ENCODE peak calls at places on chromosomes 2 and 18, in five cellular contexts. U is NCI-H1105; K is stimulated activated CD4-positive, alpha-beta T cell treated with anti-CD3 and anti-CD28 coated beads, Interleukin-4, amount 100 ng/mL, for 1 hour; O is activated naive CD8-positive, alpha-beta T cell treated with anti-CD3 and anti-CD28 coated beads, Interleukin-2, amount 50 U/mL, for 16 hours; V is H7. W is an unnamed sample.
A peak's percentile ranks its signal among the peaks of the same experiment; 100 is the strongest.

GRCh38 chr2:16653083-16653375 is 12.6 kb downstream of the CYRIA start:
- DNase-seq in U (no peak), V (no peak), O (no peak), K (no peak), W (no peak)

GRCh38 chr18:11866329-11866728 is 15.1 kb downstream of the CHMP1B start:
- DNase-seq in V (no peak), U (no peak), O (no peak), K (no peak), W (no peak)

GRCh38 chr2:15355386-15355785 is 205.7 kb downstream of the NBAS start:
- DNase-seq in V (no peak), U (no peak), K (no peak), O (no peak), W (no peak)

GRCh38 chr2:230601510-230601909 is 111.1 kb upstream of the CAB39 start:
- DNase-seq in V (no peak), O (no peak), U (no peak), K (no peak), W (peak; percentile 36)

GRCh38 chr2:230384986-230385385 is 31.0 kb upstream of the SP100 start:
- DNase-seq in V (no peak), K (no peak), O (no peak), U (no peak), W (no peak)

GRCh38 chr2:237359894-237360780 is 53.8 kb downstream of the COL6A3 start:
- DNase-seq in K (no peak), O (no peak), U (no peak), V (peak; percentile 55), W (no peak)

GRCh38 chr2:139048017-139048416 is 267.8 kb upstream of the NXPH2 start:
- DNase-seq in U (no peak), V (no peak), K (no peak), O (no peak), W (no peak)

GRCh38 chr18:50268022-50268747 is 1.9 kb upstream of the CFAP53 start:
- DNase-seq in K (peak; percentile 81), O (peak; percentile 53), U (no peak), V (peak; percentile 97), W (peak; percentile 89)

GRCh38 chr2:95669441-95669994 is 77.7 kb downstream of the TRIM43 start:
- DNase-seq in U (no peak), V (no peak), K (no peak), O (no peak), W (no peak)

GRCh38 chr2:191263050-191263449 is 17.8 kb downstream of the MYO1B start:
- DNase-seq in U (no peak), V (no peak), O (no peak), K (no peak), W (no peak)

GRCh38 chr2:79259296-79259695 is 99.7 kb upstream of the REG3A start:
- DNase-seq in K (no peak), U (no peak), O (no peak), V (no peak), W (no peak)

GRCh38 chr2:200810252-200810650 is 1.5 kb upstream of the BZW1 start:
- DNase-seq in O (no peak), V (no peak), K (no peak), U (no peak), W (no peak)

GRCh38 chr2:138698428-138698827 is 81.8 kb downstream of the NXPH2 start:
- DNase-seq in K (no peak), O (no peak), V (no peak), U (no peak), W (no peak)

GRCh38 chr2:10658041-10658913 is 31.5 kb downstream of the NOL10 start:
- DNase-seq in U (no peak), K (no peak), O (no peak), V (no peak), W (no peak)

GRCh38 chr2:186709529-186710455 is 15.9 kb downstream of the FAM171B start:
- DNase-seq in U (no peak), V (no peak), K (no peak), O (no peak), W (no peak)

GRCh38 chr2:177165103-177165583 is 47.5 kb upstream of the HNRNPA3 start:
- DNase-seq in O (no peak), U (peak; percentile 10), V (no peak), K (no peak), W (peak; percentile 31)

GRCh38 chr2:27753744-27754588 is 17.6 kb upstream of the MRPL33 start:
- DNase-seq in V (peak; percentile 85), U (no peak), O (peak; percentile 16), K (peak; percentile 78), W (peak; percentile 88)

W was measured in activated T-cell treated with anti-CD3 and anti-CD28 coated beads, Interleukin-2, amount 50 U/mL, for 48 hours.